ENCODE peak calls at places on chromosomes 3 and 15, in nine cellular contexts. One of them, this sample, is unnamed.
A peak's percentile ranks its signal among the peaks of the same experiment; 100 is the strongest.

GRCh38 chr3:96347289-96347688 is 467.1 kb upstream of the EPHA6 start:
- DNase-seq in GM13977: no peak
- DNase-seq in HL-60: no peak
- DNase-seq in fibroblast of pulmonary artery: no peak
- DNase-seq in GM06990: no peak
- DNase-seq in PC-3: peak; percentile 64
- DNase-seq in AG09319: no peak
- DNase-seq in heart left ventricle: no peak
- DNase-seq in AG10803: no peak
- DNase-seq in this sample: no peak

GRCh38 chr3:177781686-177782161 is 584.4 kb upstream of the TBL1XR1 start:
- DNase-seq in GM13977: no peak
- DNase-seq in HL-60: peak; percentile 56
- DNase-seq in fibroblast of pulmonary artery: peak; percentile 82
- DNase-seq in GM06990: no peak
- DNase-seq in PC-3: no peak
- DNase-seq in AG09319: peak; percentile 91
- DNase-seq in heart left ventricle: peak; percentile 84
- DNase-seq in AG10803: peak; percentile 86
- DNase-seq in this sample: no peak

GRCh38 chr3:72887723-72888545 is at the start of gene GXYLT2:
- DNase-seq in GM13977: peak; percentile 75
- DNase-seq in HL-60: peak; percentile 85
- DNase-seq in fibroblast of pulmonary artery: peak; percentile 81
- DNase-seq in GM06990: peak; percentile 47
- DNase-seq in PC-3: peak; percentile 58
- DNase-seq in AG09319: no peak
- DNase-seq in heart left ventricle: peak; percentile 84
- DNase-seq in AG10803: peak; percentile 72
- DNase-seq in this sample: peak; percentile 78

GRCh38 chr3:94873751-94874150 is 810.9 kb downstream of the NSUN3 start:
- DNase-seq in GM13977: no peak
- DNase-seq in HL-60: no peak
- DNase-seq in fibroblast of pulmonary artery: no peak
- DNase-seq in GM06990: no peak
- DNase-seq in PC-3: no peak
- DNase-seq in AG09319: no peak
- DNase-seq in heart left ventricle: no peak
- DNase-seq in AG10803: no peak
- DNase-seq in this sample: no peak

GRCh38 chr3:25663324-25664065 is 1.2 kb downstream of the TOP2B start:
- DNase-seq in GM13977: peak; percentile 56
- DNase-seq in HL-60: peak; percentile 27
- DNase-seq in fibroblast of pulmonary artery: peak; percentile 21
- DNase-seq in GM06990: peak; percentile 35
- DNase-seq in PC-3: peak; percentile 52
- DNase-seq in AG09319: no peak
- DNase-seq in heart left ventricle: no peak
- DNase-seq in AG10803: peak; percentile 21
- DNase-seq in this sample: no peak

GRCh38 chr3:128753715-128754114 is 27.7 kb downstream of the RAB7A start:
- DNase-seq in GM13977: no peak
- DNase-seq in HL-60: no peak
- DNase-seq in fibroblast of pulmonary artery: no peak
- DNase-seq in GM06990: no peak
- DNase-seq in PC-3: no peak
- DNase-seq in AG09319: no peak
- DNase-seq in heart left ventricle: no peak
- DNase-seq in AG10803: no peak
- DNase-seq in this sample: no peak

GRCh38 chr3:124032351-124032880 is 40.5 kb upstream of the ROPN1 start:
- DNase-seq in GM13977: no peak
- DNase-seq in HL-60: no peak
- DNase-seq in fibroblast of pulmonary artery: peak; percentile 40
- DNase-seq in GM06990: no peak
- DNase-seq in PC-3: peak; percentile 15
- DNase-seq in AG09319: no peak
- DNase-seq in heart left ventricle: peak; percentile 76
- DNase-seq in AG10803: peak; percentile 33
- DNase-seq in this sample: no peak

GRCh38 chr15:50219820-50220219 is 37.8 kb downstream of the SLC27A2 start:
- DNase-seq in GM13977: no peak
- DNase-seq in HL-60: no peak
- DNase-seq in fibroblast of pulmonary artery: peak; percentile 8
- DNase-seq in GM06990: no peak
- DNase-seq in PC-3: no peak
- DNase-seq in AG09319: no peak
- DNase-seq in heart left ventricle: no peak
- DNase-seq in AG10803: no peak
- DNase-seq in this sample: no peak

GRCh38 chr15:76756371-76756770 is 148.8 kb downstream of the SCAPER start:
- DNase-seq in GM13977: no peak
- DNase-seq in HL-60: no peak
- DNase-seq in fibroblast of pulmonary artery: peak; percentile 68
- DNase-seq in GM06990: no peak
- DNase-seq in PC-3: no peak
- DNase-seq in AG09319: no peak
- DNase-seq in heart left ventricle: no peak
- DNase-seq in AG10803: peak; percentile 32
- DNase-seq in this sample: no peak

GRCh38 chr3:193771736-193772135 is 178.7 kb downstream of the OPA1 start:
- DNase-seq in GM13977: no peak
- DNase-seq in HL-60: no peak
- DNase-seq in fibroblast of pulmonary artery: no peak
- DNase-seq in GM06990: no peak
- DNase-seq in PC-3: no peak
- DNase-seq in AG09319: no peak
- DNase-seq in heart left ventricle: no peak
- DNase-seq in AG10803: no peak
- DNase-seq in this sample: peak; percentile 36

GRCh38 chr3:185900228-185900627 is 37.6 kb downstream of the TRA2B start:
- DNase-seq in GM13977: no peak
- DNase-seq in HL-60: no peak
- DNase-seq in fibroblast of pulmonary artery: peak; percentile 84
- DNase-seq in GM06990: no peak
- DNase-seq in PC-3: peak; percentile 99
- DNase-seq in AG09319: peak; percentile 61
- DNase-seq in heart left ventricle: no peak
- DNase-seq in AG10803: peak; percentile 89
- DNase-seq in this sample: no peak

GRCh38 chr15:81087121-81087520 is 46.9 kb upstream of the CFAP161 start:
- DNase-seq in GM13977: no peak
- DNase-seq in HL-60: no peak
- DNase-seq in fibroblast of pulmonary artery: peak; percentile 25
- DNase-seq in GM06990: no peak
- DNase-seq in PC-3: no peak
- DNase-seq in AG09319: no peak
- DNase-seq in heart left ventricle: no peak
- DNase-seq in AG10803: peak; percentile 84
- DNase-seq in this sample: no peak

GRCh38 chr3:4311496-4311895 is 8.3 kb downstream of the SETMAR start:
- DNase-seq in GM13977: no peak
- DNase-seq in HL-60: no peak
- DNase-seq in fibroblast of pulmonary artery: no peak
- DNase-seq in GM06990: no peak
- DNase-seq in PC-3: no peak
- DNase-seq in AG09319: no peak
- DNase-seq in heart left ventricle: no peak
- DNase-seq in AG10803: no peak
- DNase-seq in this sample: no peak

GRCh38 chr3:4313606-4314308 is 10.6 kb downstream of the SETMAR start:
- DNase-seq in GM13977: no peak
- DNase-seq in HL-60: no peak
- DNase-seq in fibroblast of pulmonary artery: no peak
- DNase-seq in GM06990: no peak
- DNase-seq in PC-3: peak; percentile 42
- DNase-seq in AG09319: no peak
- DNase-seq in heart left ventricle: no peak
- DNase-seq in AG10803: no peak
- DNase-seq in this sample: no peak

GRCh38 chr3:4310971-4311370 is 7.8 kb downstream of the SETMAR start:
- DNase-seq in GM13977: no peak
- DNase-seq in HL-60: no peak
- DNase-seq in fibroblast of pulmonary artery: peak; percentile 50
- DNase-seq in GM06990: no peak
- DNase-seq in PC-3: no peak
- DNase-seq in AG09319: no peak
- DNase-seq in heart left ventricle: no peak
- DNase-seq in AG10803: no peak
- DNase-seq in this sample: no peak

GRCh38 chr3:4309476-4310121 is 6.4 kb downstream of the SETMAR start:
- DNase-seq in GM13977: no peak
- DNase-seq in HL-60: peak; percentile 50
- DNase-seq in fibroblast of pulmonary artery: no peak
- DNase-seq in GM06990: no peak
- DNase-seq in PC-3: no peak
- DNase-seq in AG09319: no peak
- DNase-seq in heart left ventricle: no peak
- DNase-seq in AG10803: no peak
- DNase-seq in this sample: no peak

DNA sequence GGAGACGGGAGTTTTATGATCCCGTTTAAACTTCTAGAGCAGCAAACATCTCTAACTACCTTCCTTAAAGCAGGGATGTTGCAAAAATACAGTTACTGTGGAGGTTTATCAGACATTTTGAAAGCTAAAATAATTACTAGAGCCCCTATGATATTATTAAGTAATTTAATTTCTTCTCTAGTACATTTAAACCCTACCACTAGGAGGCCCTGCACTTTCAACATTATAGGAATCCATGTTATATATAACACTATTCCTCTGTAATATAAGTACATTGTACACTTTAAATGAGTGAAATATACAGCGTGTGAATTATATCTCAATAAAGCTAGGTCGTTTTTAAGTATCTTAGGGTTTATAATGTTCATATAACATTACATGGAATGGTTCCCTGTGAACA is 11.5 kb downstream of the SETMAR start:
- DNase-seq in GM13977: no peak
- DNase-seq in HL-60: no peak
- DNase-seq in fibroblast of pulmonary artery: no peak
- DNase-seq in GM06990: no peak
- DNase-seq in PC-3: peak; percentile 51
- DNase-seq in AG09319: no peak
- DNase-seq in heart left ventricle: no peak
- DNase-seq in AG10803: no peak
- DNase-seq in this sample: no peak
- TF ChIP-seq CTCF in GM13977: peak; percentile 34
- TF ChIP-seq CTCF in HL-60: no peak
- TF ChIP-seq CTCF in fibroblast of pulmonary artery: peak; percentile 50
- TF ChIP-seq CTCF in GM06990: peak; percentile 34
- TF ChIP-seq CTCF in PC-3: peak; percentile 79
- TF ChIP-seq CTCF in AG09319: peak; percentile 19
- TF ChIP-seq CTCF in heart left ventricle: peak; percentile 9
- TF ChIP-seq CTCF in AG10803: peak; percentile 40
- TF ChIP-seq CTCF in this sample: peak; percentile 63

DNA sequence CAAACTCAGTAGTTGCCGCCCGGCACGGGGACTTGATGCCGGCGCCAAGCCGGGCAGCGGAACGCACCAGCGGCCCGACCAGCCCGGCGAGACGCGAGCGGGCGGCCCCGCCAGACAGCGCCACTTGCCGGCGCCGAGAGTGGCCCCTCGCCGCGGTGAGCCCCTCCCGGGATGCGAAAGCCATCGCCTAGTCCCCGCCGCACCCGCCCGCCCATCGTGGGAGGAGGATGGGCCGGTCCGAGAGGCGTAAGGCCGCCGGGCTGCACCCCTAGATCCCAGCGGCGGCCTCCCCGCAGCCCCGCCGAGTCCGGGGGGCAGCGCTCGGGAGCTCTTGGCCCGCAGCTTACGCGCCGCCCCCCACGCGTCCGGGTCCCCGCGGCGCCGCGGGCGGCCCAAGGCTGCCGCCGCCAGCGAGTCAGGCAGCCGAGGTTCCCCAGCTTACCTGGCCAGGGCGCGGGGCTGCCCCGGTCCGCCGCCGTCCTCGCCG is 609 bp downstream of the GOLGA8A start:
- DNase-seq in GM13977: peak; percentile 79
- DNase-seq in HL-60: peak; percentile 24
- DNase-seq in fibroblast of pulmonary artery: peak; percentile 46
- DNase-seq in GM06990: peak; percentile 75
- DNase-seq in PC-3: peak; percentile 47
- DNase-seq in AG09319: peak; percentile 5
- DNase-seq in heart left ventricle: peak; percentile 37
- DNase-seq in AG10803: peak; percentile 42
- DNase-seq in this sample: peak; percentile 75
- TF ChIP-seq CTCF in GM13977: peak; percentile 45
- TF ChIP-seq CTCF in HL-60: no peak
- TF ChIP-seq CTCF in fibroblast of pulmonary artery: no peak
- TF ChIP-seq CTCF in GM06990: no peak
- TF ChIP-seq CTCF in PC-3: peak; percentile 21
- TF ChIP-seq CTCF in AG09319: no peak
- TF ChIP-seq CTCF in heart left ventricle: no peak
- TF ChIP-seq CTCF in AG10803: no peak
- TF ChIP-seq CTCF in this sample: no peak

GRCh38 chr3:85342915-85343314 is 384.1 kb downstream of the CADM2 start:
- DNase-seq in GM13977: peak; percentile 2
- DNase-seq in HL-60: peak; percentile 3
- DNase-seq in fibroblast of pulmonary artery: no peak
- DNase-seq in GM06990: no peak
- DNase-seq in PC-3: peak; percentile 69
- DNase-seq in AG09319: no peak
- DNase-seq in heart left ventricle: no peak
- DNase-seq in AG10803: no peak
- DNase-seq in this sample: no peak
- TF ChIP-seq CTCF in GM13977: peak; percentile 49
- TF ChIP-seq CTCF in HL-60: peak; percentile 21
- TF ChIP-seq CTCF in fibroblast of pulmonary artery: no peak
- TF ChIP-seq CTCF in GM06990: peak; percentile 10
- TF ChIP-seq CTCF in PC-3: peak; percentile 87
- TF ChIP-seq CTCF in AG09319: no peak
- TF ChIP-seq CTCF in heart left ventricle: peak; percentile 28
- TF ChIP-seq CTCF in AG10803: no peak
- TF ChIP-seq CTCF in this sample: peak; percentile 65

GRCh38 chr3:19148768-19149091 is 420 bp downstream of the KCNH8 start:
- DNase-seq in GM13977: no peak
- DNase-seq in HL-60: no peak
- DNase-seq in fibroblast of pulmonary artery: no peak
- DNase-seq in GM06990: no peak
- DNase-seq in PC-3: no peak
- DNase-seq in AG09319: no peak
- DNase-seq in heart left ventricle: no peak
- DNase-seq in AG10803: no peak
- DNase-seq in this sample: no peak

GRCh38 chr3:19151171-19151570 is 2.9 kb downstream of the KCNH8 start:
- DNase-seq in GM13977: no peak
- DNase-seq in HL-60: no peak
- DNase-seq in fibroblast of pulmonary artery: no peak
- DNase-seq in GM06990: no peak
- DNase-seq in PC-3: no peak
- DNase-seq in AG09319: no peak
- DNase-seq in heart left ventricle: no peak
- DNase-seq in AG10803: no peak
- DNase-seq in this sample: no peak

GRCh38 chr3:19149388-19149787 is 1.1 kb downstream of the KCNH8 start:
- DNase-seq in GM13977: peak; percentile 17
- DNase-seq in HL-60: peak; percentile 7
- DNase-seq in fibroblast of pulmonary artery: peak; percentile 52
- DNase-seq in GM06990: no peak
- DNase-seq in PC-3: peak; percentile 28
- DNase-seq in AG09319: no peak
- DNase-seq in heart left ventricle: no peak
- DNase-seq in AG10803: peak; percentile 10
- DNase-seq in this sample: no peak

GRCh38 chr3:19147905-19148767 is at the start of gene KCNH8:
- DNase-seq in GM13977: peak; percentile 32
- DNase-seq in HL-60: no peak
- DNase-seq in fibroblast of pulmonary artery: no peak
- DNase-seq in GM06990: peak; percentile 15
- DNase-seq in PC-3: no peak
- DNase-seq in AG09319: no peak
- DNase-seq in heart left ventricle: peak; percentile 29
- DNase-seq in AG10803: no peak
- DNase-seq in this sample: peak; percentile 67

GRCh38 chr3:19146685-19147650 is 1.3 kb upstream of the KCNH8 start:
- DNase-seq in GM13977: peak; percentile 70
- DNase-seq in HL-60: peak; percentile 21
- DNase-seq in fibroblast of pulmonary artery: peak; percentile 44
- DNase-seq in GM06990: peak; percentile 75
- DNase-seq in PC-3: peak; percentile 65
- DNase-seq in AG09319: no peak
- DNase-seq in heart left ventricle: peak; percentile 63
- DNase-seq in AG10803: peak; percentile 33
- DNase-seq in this sample: peak; percentile 85
- TF ChIP-seq CTCF in GM13977: peak; percentile 47
- TF ChIP-seq CTCF in HL-60: no peak
- TF ChIP-seq CTCF in fibroblast of pulmonary artery: peak; percentile 34
- TF ChIP-seq CTCF in GM06990: peak; percentile 66
- TF ChIP-seq CTCF in PC-3: peak; percentile 57
- TF ChIP-seq CTCF in AG09319: peak; percentile 40
- TF ChIP-seq CTCF in heart left ventricle: peak; percentile 44
- TF ChIP-seq CTCF in AG10803: peak; percentile 44
- TF ChIP-seq CTCF in this sample: peak; percentile 73